ENCODE peak calls at places on chromosomes 3 and 15, in ten cellular contexts. D is tibial artery, V is endothelial cell of umbilical vein, N is fibroblast of lung, Z is upper lobe of right lung, Q is hepatocyte, K is left ventricle myocardium inferior, C is suprapubic skin, O is epithelial cell of esophagus, T is astrocyte of the spinal cord. L is an unnamed sample.

GRCh38 chr15:33424025-33424424 is 113.3 kb downstream of the RYR3 start:
- DNase-seq in D (no peak), V (no peak), N (no peak), Z (no peak), Q (no peak), K (no peak), C (no peak), O (no peak), T (no peak), L (no peak)

GRCh38 chr3:51978143-51978502 is 3.3 kb downstream of the ABHD14A start:
- DNase-seq in D (no peak), V (no peak), N (no peak), Z (no peak), Q (no peak), K (no peak), C (no peak), O (no peak), T (no peak), L (no peak)

GRCh38 chr3:109430911-109431563 is 93.7 kb upstream of the DPPA4 start:
- DNase-seq in D (no peak), V (no peak), N (no peak), Z (no peak), Q (no peak), K (no peak), C (no peak), O (no peak), T (no peak), L (no peak)

GRCh38 chr3:39637807-39638206 is 170.3 kb downstream of the MOBP start:
- DNase-seq in D (no peak), V (peak), N (peak), Z (no peak), Q (peak), K (no peak), C (no peak), O (peak), T (peak), L (peak)

GRCh38 chr3:23877324-23877980 is 39.3 kb downstream of the NKIRAS1 start:
- DNase-seq in D (no peak), V (peak), N (peak), Z (no peak), Q (no peak), K (no peak), C (no peak), O (peak), T (peak), L (peak)

GRCh38 chr3:168338176-168338575 is 242.5 kb upstream of the GOLIM4 start:
- DNase-seq in D (no peak), V (no peak), N (no peak), Z (no peak), Q (no peak), K (no peak), C (no peak), O (no peak), T (no peak), L (no peak)

GRCh38 chr15:72202801-72203506 is 5.4 kb upstream of the GRAMD2A start:
- DNase-seq in D (no peak), V (no peak), N (no peak), Z (no peak), Q (no peak), K (no peak), C (no peak), O (no peak), T (no peak), L (no peak)

GRCh38 chr3:140341213-140341612 is 336.7 kb upstream of the TRIM42 start:
- DNase-seq in D (no peak), V (no peak), N (no peak), Z (no peak), Q (no peak), K (no peak), C (no peak), O (no peak), T (no peak), L (no peak)

GRCh38 chr3:135621184-135621931 is 344.2 kb upstream of the PPP2R3A start:
- DNase-seq in D (no peak), V (no peak), N (no peak), Z (no peak), Q (no peak), K (no peak), C (no peak), O (no peak), T (no peak), L (no peak)

GRCh38 chr3:9552252-9552999 is 1.2 kb downstream of the LHFPL4 start:
- DNase-seq in D (no peak), V (peak), N (peak), Z (peak), Q (peak), K (peak), C (no peak), O (peak), T (peak), L (peak)

GRCh38 chr3:9169951-9170850 is 79.2 kb downstream of the SRGAP3 start:
- DNase-seq in D (no peak), V (no peak), N (no peak), Z (no peak), Q (no peak), K (no peak), C (no peak), O (no peak), T (no peak), L (no peak)

GRCh38 chr3:15345608-15346137 is 13.3 kb upstream of the SH3BP5 start:
- DNase-seq in D (no peak), V (no peak), N (no peak), Z (no peak), Q (no peak), K (no peak), C (no peak), O (no peak), T (no peak), L (no peak)

GRCh38 chr3:182980204-182981037 is at the start of gene DCUN1D1:
- DNase-seq in D (peak), V (peak), N (peak), Z (peak), Q (peak), K (peak), C (peak), O (peak), T (peak), L (peak)

DNA sequence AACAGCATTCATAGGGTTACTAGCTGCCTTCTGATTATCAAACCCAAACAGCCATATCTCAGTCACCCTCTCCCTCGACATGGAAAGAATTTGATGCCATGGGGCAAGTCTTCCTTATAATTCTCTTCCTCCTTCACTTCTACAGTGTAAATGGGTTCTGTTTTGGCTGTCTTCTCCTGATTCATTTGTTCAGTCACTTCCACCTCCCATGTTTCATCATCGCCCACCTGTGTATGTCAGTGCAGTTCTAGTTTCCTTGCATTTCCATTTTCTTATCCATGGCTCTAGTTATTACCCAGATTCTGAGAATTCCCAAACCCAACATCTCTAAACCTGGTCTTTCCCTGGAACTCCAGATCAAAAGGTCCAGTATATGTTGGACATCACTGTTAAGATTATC is 41.0 kb downstream of the RIOX2 start:
- DNase-seq in D (no peak), V (no peak), N (no peak), Z (no peak), Q (no peak), K (no peak), C (no peak), O (no peak), T (no peak), L (no peak)
- TF ChIP-seq CTCF in D (no peak), V (no peak), N (no peak), Z (no peak), Q (no peak), K (no peak), C (no peak), O (no peak), T (no peak), L (no peak)

DNA sequence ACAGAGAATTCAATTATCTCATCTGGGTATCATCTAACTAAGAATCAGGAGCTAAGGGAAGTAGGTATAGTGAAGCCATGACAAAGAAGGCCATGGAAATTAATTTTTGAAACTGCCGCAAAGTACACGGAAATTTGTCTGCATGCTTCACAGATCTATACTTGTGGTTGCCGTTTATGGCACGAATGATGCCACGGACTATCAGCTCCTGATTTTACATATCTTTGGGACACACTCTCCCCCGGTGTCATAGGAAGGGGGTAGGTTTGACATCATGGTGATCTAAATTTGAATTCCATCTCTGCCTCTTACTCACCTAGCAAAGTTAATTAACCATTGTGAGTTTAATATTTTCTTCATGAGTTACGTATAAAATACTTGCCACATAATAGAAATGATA is 14.0 kb downstream of the ARPP21 start:
- DNase-seq in D (no peak), V (no peak), N (no peak), Z (no peak), Q (no peak), K (no peak), C (no peak), O (no peak), T (no peak), L (no peak)
- H3K4me3 ChIP-seq in D (no peak), V (no peak), N (no peak), Z (no peak), Q (no peak), K (no peak), C (no peak), O (no peak), T (no peak), L (no peak)

GRCh38 chr3:57006949-57007419 is 53.5 kb upstream of the SPATA12 start:
- DNase-seq in D (no peak), V (no peak), N (peak), Z (no peak), Q (peak), K (no peak), C (no peak), O (peak), T (no peak), L (peak)
- TF ChIP-seq CTCF in D (no peak), V (peak), N (peak), Z (no peak), Q (no peak), K (no peak), C (no peak), O (peak), T (peak), L (peak)

DNA sequence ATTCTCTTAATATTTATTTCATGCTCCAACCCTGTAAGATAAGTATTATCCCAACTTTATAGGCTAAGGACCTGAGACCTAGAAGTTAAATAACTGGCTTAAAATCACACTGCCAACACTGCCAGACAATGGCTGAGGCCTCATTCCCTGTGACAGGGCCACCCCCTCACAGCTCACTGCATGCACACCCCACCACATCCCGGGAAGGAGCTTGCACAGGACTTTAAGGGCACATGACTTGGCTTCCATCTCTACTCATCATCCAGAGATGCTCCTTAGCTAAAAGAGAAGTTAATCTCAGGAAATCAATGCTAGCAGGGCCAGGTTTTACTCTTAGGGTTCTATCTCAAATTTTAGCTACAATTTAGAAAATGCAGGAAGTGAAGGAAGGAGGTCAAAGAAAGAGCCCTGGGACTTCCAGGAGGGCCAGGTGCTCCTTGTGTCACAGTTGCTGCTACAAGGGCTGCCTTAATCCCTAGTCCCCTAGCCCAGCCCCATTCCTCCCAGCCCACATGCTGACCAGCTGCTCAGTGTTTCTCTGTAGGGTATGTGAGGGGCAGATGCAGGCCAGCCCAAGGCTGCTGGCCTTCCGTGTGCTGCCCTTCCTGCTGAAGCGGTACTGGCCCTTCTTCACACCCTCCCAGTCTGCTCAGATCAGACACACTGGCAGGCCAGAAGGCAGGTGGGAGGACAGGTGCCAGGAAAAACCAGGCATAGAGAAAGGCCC is 53.5 kb downstream of the WWTR1 start:
- DNase-seq in D (no peak), V (no peak), N (peak), Z (no peak), Q (no peak), K (no peak), C (no peak), O (no peak), T (no peak), L (no peak)
- H3K4me3 ChIP-seq in D (no peak), V (no peak), N (no peak), Z (no peak), Q (no peak), K (no peak), C (no peak), O (no peak), T (no peak), L (no peak)

GRCh38 chr3:33914731-33915389 is 116.4 kb downstream of the PDCD6IP start:
- DNase-seq in D (no peak), V (no peak), N (no peak), Z (no peak), Q (no peak), K (no peak), C (no peak), O (no peak), T (no peak), L (no peak)
- TF ChIP-seq CTCF in D (no peak), V (no peak), N (no peak), Z (no peak), Q (no peak), K (no peak), C (no peak), O (no peak), T (no peak), L (no peak)

DNA sequence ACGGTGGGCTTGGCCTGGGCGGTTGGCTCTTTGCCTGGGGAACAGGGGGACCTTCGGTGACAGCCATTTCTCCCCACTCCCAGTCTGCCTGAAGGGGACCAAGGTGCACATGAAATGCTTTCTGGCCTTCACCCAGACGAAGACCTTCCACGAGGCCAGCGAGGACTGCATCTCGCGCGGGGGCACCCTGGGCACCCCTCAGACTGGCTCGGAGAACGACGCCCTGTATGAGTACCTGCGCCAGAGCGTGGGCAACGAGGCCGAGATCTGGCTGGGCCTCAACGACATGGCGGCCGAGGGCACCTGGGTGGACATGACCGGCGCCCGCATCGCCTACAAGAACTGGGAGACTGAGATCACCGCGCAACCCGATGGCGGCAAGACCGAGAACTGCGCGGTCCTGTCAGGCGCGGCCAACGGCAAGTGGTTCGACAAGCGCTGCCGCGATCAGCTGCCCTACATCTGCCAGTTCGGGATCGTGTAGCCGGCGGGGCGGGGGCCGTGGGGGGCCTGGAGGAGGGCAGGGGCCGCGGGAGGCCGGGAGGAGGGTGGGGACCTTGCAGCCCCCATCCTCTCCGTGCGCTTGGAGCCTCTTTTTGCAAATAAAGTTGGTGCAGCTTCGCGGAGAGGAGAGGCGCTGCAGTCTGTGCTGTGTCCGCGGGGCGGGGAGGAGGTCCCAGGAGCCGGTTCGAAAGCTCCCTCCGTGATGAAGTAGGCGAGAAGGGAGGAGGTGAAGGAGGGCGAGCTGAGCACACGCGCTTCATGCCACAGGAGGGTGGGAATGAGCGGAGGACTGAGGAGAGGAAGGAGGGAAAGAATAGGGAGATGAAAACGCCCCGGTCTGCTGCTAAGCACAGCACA is 9.6 kb downstream of the CLEC3B start:
- DNase-seq in D (no peak), V (no peak), N (no peak), Z (peak), Q (peak), K (no peak), C (peak), O (peak), T (peak), L (peak)
- H3K4me3 ChIP-seq in D (peak), V (no peak), N (no peak), Z (peak), Q (peak), K (peak), C (peak), O (peak), T (peak), L (peak)

GRCh38 chr3:72655758-72656157 is 192.5 kb downstream of the SHQ1 start:
- DNase-seq in D (no peak), V (no peak), N (no peak), Z (no peak), Q (no peak), K (no peak), C (no peak), O (no peak), T (no peak), L (no peak)
- TF ChIP-seq CTCF in D (no peak), V (no peak), N (no peak), Z (no peak), Q (no peak), K (no peak), C (no peak), O (peak), T (peak), L (peak)

L was measured in cardiac muscle cell.